ENCODE peak calls at places on chromosome 14, in five cellular contexts. P, Y, Z, G and I are unnamed samples.

GRCh38 chr14:26194816-26195215 is 403.0 kb downstream of the NOVA1 start:
- DNase-seq in P (no peak), Y (no peak), Z (no peak), G (no peak), I (no peak)

GRCh38 chr14:26424537-26424936 is 173.3 kb downstream of the NOVA1 start:
- DNase-seq in P (no peak), Y (no peak), Z (no peak), G (no peak), I (no peak)

GRCh38 chr14:34632451-34632850 is 2.5 kb upstream of the SNX6 start:
- DNase-seq in P (no peak), Y (no peak), Z (no peak), G (no peak), I (no peak)

GRCh38 chr14:23864252-23864651 is 89.3 kb upstream of the DHRS4 start:
- DNase-seq in P (no peak), Y (no peak), Z (no peak), G (no peak), I (no peak)

GRCh38 chr14:36070056-36071043 is 106.2 kb downstream of the PTCSC3 start:
- DNase-seq in P (no peak), Y (peak), Z (peak), G (peak), I (no peak)

GRCh38 chr14:31300296-31300695 is 92.7 kb upstream of the HECTD1 start:
- DNase-seq in P (no peak), Y (no peak), Z (no peak), G (no peak), I (no peak)

GRCh38 chr14:59090572-59090971 is 97.9 kb upstream of the DAAM1 start:
- DNase-seq in P (no peak), Y (no peak), Z (no peak), G (no peak), I (no peak)

GRCh38 chr14:62592877-62593276 is 452.4 kb downstream of the KCNH5 start:
- DNase-seq in P (no peak), Y (no peak), Z (no peak), G (no peak), I (no peak)